ENCODE peak calls at places on chromosomes 12 and 14, in five cellular contexts. E, M, X, Z and W are unnamed samples.

GRCh38 chr12:69985656-69986055 is 160.6 kb downstream of the MYRFL start:
- DNase-seq in Z (peak), X (no peak), E (no peak), M (no peak), W (no peak)

GRCh38 chr14:24315807-24316596 is 4.7 kb downstream of the LTB4R start:
- DNase-seq in Z (peak), X (no peak), E (peak), M (no peak), W (no peak)

GRCh38 chr14:100865682-100866591 is 37.6 kb downstream of the RTL1 start:
- DNase-seq in M (no peak), E (no peak), Z (no peak), X (no peak), W (no peak)

GRCh38 chr12:5435161-5435560 is 3.3 kb downstream of the NTF3 start:
- DNase-seq in M (no peak), X (no peak), Z (no peak), E (no peak), W (no peak)

GRCh38 chr12:10529603-10530002 is 23.9 kb downstream of the EIF2S3B start:
- DNase-seq in Z (no peak), X (no peak), M (no peak), E (no peak), W (no peak)

GRCh38 chr12:120290541-120291312 is 976 bp downstream of the RNU4-2 start:
- DNase-seq in Z (peak), E (peak), M (no peak), X (no peak), W (peak)

GRCh38 chr12:57476162-57476992 is 3.3 kb downstream of the ARHGAP9 start:
- DNase-seq in X (no peak), Z (no peak), M (no peak), E (peak), W (peak)

GRCh38 chr14:61887628-61888027 is 125.4 kb downstream of the SNAPC1 start:
- DNase-seq in X (no peak), Z (no peak), E (no peak), M (no peak), W (no peak)

GRCh38 chr12:46553911-46554310 is 181.3 kb upstream of the SLC38A2 start:
- DNase-seq in Z (no peak), M (no peak), X (no peak), E (no peak), W (no peak)

GRCh38 chr14:102949062-102949800 is 26.8 kb downstream of the AMN start:
- DNase-seq in X (peak), M (no peak), E (no peak), Z (no peak), W (no peak)

GRCh38 chr14:73393375-73393774 is 65.0 kb downstream of the NUMB start:
- DNase-seq in Z (no peak), M (no peak), E (no peak), X (no peak), W (no peak)

GRCh38 chr14:91398192-91398591 is 19.4 kb downstream of the CCDC88C start:
- DNase-seq in Z (no peak), X (no peak), E (no peak), M (no peak), W (no peak)

GRCh38 chr14:45699451-45699850 is 446.4 kb upstream of the MIS18BP1 start:
- DNase-seq in Z (no peak), M (no peak), X (no peak), E (no peak), W (no peak)

GRCh38 chr14:32724864-32725550 is 213.7 kb upstream of the NPAS3 start:
- DNase-seq in M (no peak), X (peak), E (no peak), Z (no peak), W (no peak)